ENCODE peak calls at places on chromosomes 6 and 20, in four cellular contexts. U is neural progenitor cell, O is PC-3, R is fibroblast of lung. T is an unnamed sample. For H3K4me1, the result is how much of the 10 kb centered on the place peaks cover.

GRCh38 chr6:22204153-22204552 is 92.7 kb downstream of the PRL start:
- DNase-seq in U (no peak), O (no peak), R (no peak), T (no peak)

GRCh38 chr6:129717287-129717686 is 7.3 kb upstream of the ARHGAP18 start:
- DNase-seq in U (no peak), O (peak), R (peak), T (peak)

GRCh38 chr6:38273325-38273724 is 366.4 kb downstream of the BTBD9 start:
- DNase-seq in U (peak), O (no peak), R (peak), T (no peak)

GRCh38 chr6:130143709-130144108 is 79.0 kb downstream of the SAMD3 start:
- DNase-seq in U (no peak), O (no peak), R (peak), T (no peak)

GRCh38 chr6:112178846-112179245 is 75.5 kb downstream of the LAMA4 start:
- DNase-seq in U (no peak), O (no peak), R (no peak), T (no peak)

GRCh38 chr6:155126727-155127439 is 131.8 kb downstream of the TIAM2 start:
- DNase-seq in U (no peak), O (peak), R (peak), T (no peak)

GRCh38 chr6:37134622-37135191 is 35.2 kb upstream of the PIM1 start:
- DNase-seq in U (no peak), O (peak), R (peak), T (no peak)

GRCh38 chr6:116945809-116946208 is 68.8 kb downstream of the RFX6 start:
- DNase-seq in U (no peak), O (peak), R (peak), T (no peak)

GRCh38 chr6:158020272-158020711 is 38.6 kb downstream of the SYNJ2 start:
- DNase-seq in U (no peak), O (peak), R (no peak), T (no peak)

GRCh38 chr6:117237561-117237960 is 27.8 kb upstream of the VGLL2 start:
- DNase-seq in U (no peak), O (peak), R (peak), T (peak)

GRCh38 chr6:131950767-131951575 is at the start of gene CCN2:
- DNase-seq in U (peak), O (peak), R (peak), T (peak)

GRCh38 chr6:51618563-51618962 is 468.9 kb downstream of the PKHD1 start:
- DNase-seq in U (peak), O (peak), R (no peak), T (peak)

GRCh38 chr6:138017156-138017757 is 90.0 kb downstream of the PERP start:
- DNase-seq in U (no peak), O (no peak), R (no peak), T (no peak)

GRCh38 chr6:122869437-122870024 is 80.5 kb downstream of the SMPDL3A start:
- DNase-seq in U (peak), O (peak), R (peak), T (peak)

GRCh38 chr20:61929971-61930666 is 135.6 kb downstream of the TAF4 start:
- DNase-seq in U (no peak), O (no peak), R (no peak), T (no peak)

GRCh38 chr6:14211596-14211961 is 94.0 kb downstream of the CD83 start:
- DNase-seq in U (peak), O (peak), R (peak), T (peak)

GRCh38 chr6:110083875-110084585 is 95.4 kb downstream of the WASF1 start:
- DNase-seq in U (peak), O (no peak), R (no peak), T (no peak)

GRCh38 chr6:166500246-166500645 is 86.2 kb downstream of the RAMACL start:
- DNase-seq in U (no peak), O (no peak), R (no peak), T (no peak)

GRCh38 chr6:77740380-77740779 is 87.5 kb downstream of the MEI4 start:
- DNase-seq in U (no peak), O (peak), R (peak), T (peak)

GRCh38 chr20:63945031-63945658 is 11.1 kb downstream of the UCKL1 start:
- DNase-seq in U (no peak), O (no peak), R (no peak), T (no peak)

GRCh38 chr6:112251170-112251945 is 3.0 kb downstream of the LAMA4 start:
- DNase-seq in U (no peak), O (no peak), R (peak), T (no peak)

DNA sequence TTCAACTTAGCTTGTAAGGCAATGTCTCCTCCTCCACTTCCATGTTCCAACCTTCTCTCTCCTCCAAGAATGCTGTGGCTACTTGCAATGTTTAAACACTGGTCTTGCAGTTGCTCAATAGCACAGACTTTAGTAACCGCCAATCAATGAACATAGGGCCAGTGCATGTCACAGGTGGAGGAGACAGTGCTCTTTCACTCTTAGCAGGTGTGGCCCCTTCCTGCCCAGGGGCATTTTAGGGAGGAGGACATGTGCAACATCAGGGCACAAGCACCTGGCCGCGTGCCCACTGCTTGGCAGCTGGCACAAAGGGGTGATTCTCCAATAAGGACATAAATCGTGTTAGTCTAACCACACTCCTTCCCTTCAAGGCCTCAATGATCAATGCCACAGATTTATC is 41.3 kb downstream of the ADGRF1 start:
- DNase-seq in U (no peak), O (peak), R (peak), T (no peak)
- H3K4me1 ChIP-seq in U (under half), O (under half), R (under half), T (under half)

GRCh38 chr6:163418273-163419029 is 3.9 kb downstream of the QKI start:
- DNase-seq in U (no peak), O (no peak), R (no peak), T (no peak)
- H3K4me1 ChIP-seq in U (under half), O (under half), R (under half), T (under half)

DNA sequence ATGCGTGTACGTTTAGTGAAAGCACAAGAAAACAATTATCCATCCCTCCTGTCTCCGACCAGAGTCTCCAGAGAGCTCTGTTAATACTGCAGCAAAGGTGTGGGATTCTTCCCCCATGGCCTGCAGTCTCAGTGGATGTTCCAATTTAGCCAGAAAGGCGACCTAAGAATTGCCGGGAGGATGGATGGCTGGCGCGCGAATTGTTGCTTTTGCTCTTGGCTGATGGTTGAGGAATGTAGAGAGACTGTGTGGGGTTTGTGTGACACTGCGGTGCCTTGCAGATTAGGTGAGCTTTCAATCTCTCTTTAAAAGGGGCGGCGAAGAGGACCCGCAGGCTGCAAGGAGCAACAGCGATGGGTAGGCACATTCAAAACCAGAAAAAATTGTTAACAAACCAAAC is 46.1 kb downstream of the GNAS start:
- DNase-seq in U (peak), O (no peak), R (no peak), T (no peak)
- H3K4me1 ChIP-seq in U (half or more), O (under half), R (under half), T (half or more)

GRCh38 chr6:119043265-119043664 is 35.2 kb downstream of the FAM184A start:
- DNase-seq in U (no peak), O (no peak), R (no peak), T (no peak)

GRCh38 chr6:119043783-119044182 is 34.7 kb downstream of the FAM184A start:
- DNase-seq in U (no peak), O (no peak), R (no peak), T (no peak)

GRCh38 chr6:119040636-119041035 is 37.8 kb downstream of the FAM184A start:
- DNase-seq in U (no peak), O (no peak), R (no peak), T (no peak)

GRCh38 chr6:119040229-119040628 is 38.2 kb downstream of the FAM184A start:
- DNase-seq in U (no peak), O (no peak), R (no peak), T (no peak)

GRCh38 chr6:119044263-119044662 is 34.2 kb downstream of the FAM184A start:
- DNase-seq in U (no peak), O (no peak), R (no peak), T (no peak)
- H3K4me1 ChIP-seq in U (under half), O (under half), R (under half), T (under half)

DNA sequence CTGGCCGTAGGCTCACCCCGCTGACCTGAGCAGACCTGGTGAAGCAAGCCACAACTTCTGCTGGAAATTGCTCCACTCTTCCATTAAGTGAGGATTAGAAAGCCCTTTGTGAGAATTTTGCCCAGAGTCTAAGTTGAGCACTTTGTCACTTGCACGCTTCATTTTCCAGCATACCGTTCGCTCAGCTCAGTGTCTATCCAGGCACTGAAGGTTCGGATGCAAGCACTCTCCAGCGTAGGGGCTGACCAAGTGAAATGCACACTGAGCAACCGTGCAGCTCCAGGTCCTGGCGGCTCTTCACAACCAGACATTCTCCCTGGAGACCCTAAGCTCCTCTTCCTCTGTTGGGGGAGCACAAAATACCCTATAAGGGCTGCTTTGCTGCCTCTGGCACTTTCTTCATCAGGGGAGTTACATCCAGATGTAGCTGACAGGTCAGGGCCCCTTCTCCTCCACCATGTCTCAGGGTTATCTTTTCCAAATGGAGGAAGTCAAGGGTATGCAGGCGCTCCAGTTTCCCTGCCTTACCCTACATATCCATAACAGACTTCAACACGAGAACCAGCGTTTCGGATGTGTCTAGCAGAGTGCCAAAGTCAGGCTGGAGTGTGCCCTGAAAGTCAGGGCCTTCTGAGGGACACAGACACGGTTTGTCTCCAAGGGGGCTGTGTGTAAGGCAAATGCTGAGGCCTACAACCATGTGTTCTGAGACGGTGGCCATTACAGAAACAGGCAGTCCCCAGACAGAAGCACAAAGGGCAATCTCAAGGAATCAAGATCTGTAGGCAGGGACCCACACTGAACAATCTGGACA is 146.7 kb upstream of the AFDN start:
- DNase-seq in U (peak), O (no peak), R (no peak), T (no peak)
- H3K4me1 ChIP-seq in U (under half), O (under half), R (under half), T (under half)

DNA sequence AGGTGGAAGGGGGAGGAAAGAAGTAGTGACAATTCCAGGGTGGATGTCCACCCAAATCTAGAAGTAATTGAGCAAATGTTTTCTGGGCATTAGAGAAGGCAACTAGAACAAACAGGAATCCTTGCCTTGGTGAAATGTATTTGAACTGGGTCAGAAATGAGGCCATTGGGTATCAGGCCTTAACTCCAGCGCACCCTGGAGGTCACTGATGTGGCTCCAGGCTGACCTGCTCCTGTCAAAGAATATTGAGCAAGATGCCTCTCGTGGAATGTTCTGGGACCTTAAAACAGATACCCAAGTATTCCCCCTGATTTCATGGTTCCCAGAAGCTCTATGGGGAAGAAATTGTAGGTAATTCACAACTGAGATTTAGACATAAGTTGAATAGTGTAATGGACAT is 6.9 kb downstream of the HLA-DPB1 start:
- DNase-seq in U (peak), O (peak), R (peak), T (no peak)
- H3K4me1 ChIP-seq in U (under half), O (under half), R (under half), T (under half)

GRCh38 chr20:35653893-35654292 is 10.8 kb downstream of the CPNE1 start:
- DNase-seq in U (no peak), O (no peak), R (no peak), T (no peak)
- H3K4me1 ChIP-seq in U (under half), O (under half), R (under half), T (under half)

GRCh38 chr6:134245041-134245440 is 72.9 kb downstream of the SGK1 start:
- DNase-seq in U (no peak), O (peak), R (peak), T (no peak)

GRCh38 chr6:134247271-134247833 is 70.6 kb downstream of the SGK1 start:
- DNase-seq in U (no peak), O (no peak), R (no peak), T (no peak)

GRCh38 chr6:134247854-134248580 is 69.9 kb downstream of the SGK1 start:
- DNase-seq in U (no peak), O (no peak), R (no peak), T (no peak)

GRCh38 chr6:134249412-134249758 is 68.5 kb downstream of the SGK1 start:
- DNase-seq in U (no peak), O (no peak), R (peak), T (no peak)

DNA sequence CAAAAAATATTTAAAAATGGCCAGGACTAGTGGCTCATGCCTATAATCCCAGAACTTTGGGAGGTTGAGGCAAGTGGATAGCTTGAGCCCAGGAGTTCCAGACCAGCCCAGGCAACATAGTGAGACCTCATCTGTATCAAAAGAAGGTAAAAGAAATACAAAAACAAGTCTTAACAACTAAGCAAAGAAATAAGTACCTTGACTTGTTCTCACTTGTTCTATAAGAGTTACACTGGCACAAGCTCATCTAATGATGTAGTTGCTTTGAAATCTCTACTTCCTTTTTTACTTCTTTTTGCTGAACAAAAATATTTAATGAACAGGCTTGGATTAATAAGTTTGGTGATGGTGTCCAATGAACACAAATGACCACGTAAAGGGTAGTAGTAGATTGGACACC is 72.2 kb downstream of the SGK1 start:
- DNase-seq in U (no peak), O (no peak), R (no peak), T (no peak)
- H3K4me1 ChIP-seq in U (under half), O (under half), R (under half), T (under half)

GRCh38 chr20:36855241-36855657 is 20.7 kb upstream of the TLDC2 start:
- DNase-seq in U (no peak), O (no peak), R (no peak), T (no peak)
- H3K4me1 ChIP-seq in U (under half), O (under half), R (half or more), T (under half)

T was measured in A673.